ENCODE peak calls at places on chromosome 4, in eight cellular contexts. P, R, C, M, L, Y, Z and Q are unnamed samples.

GRCh38 chr4:188439641-188440311 is 300.5 kb downstream of the TRIML1 start:
- DNase-seq in P (no peak), R (no peak), C (peak), M (no peak), L (peak), Y (no peak), Z (no peak), Q (peak)

GRCh38 chr4:6065166-6065565 is 46.9 kb upstream of the C4orf50 start:
- DNase-seq in P (no peak), R (no peak), C (no peak), M (no peak), L (no peak), Y (no peak), Z (no peak), Q (no peak)

GRCh38 chr4:189279188-189279587 is 661.5 kb upstream of the FRG1 start:
- DNase-seq in P (no peak), R (no peak), C (no peak), M (no peak), L (peak), Y (no peak), Z (no peak), Q (no peak)

GRCh38 chr4:38279077-38279476 is 318.9 kb downstream of the PTTG2 start:
- DNase-seq in P (no peak), R (no peak), C (no peak), M (no peak), L (no peak), Y (no peak), Z (no peak), Q (no peak)

GRCh38 chr4:42904986-42905385 is 12.5 kb downstream of the GRXCR1 start:
- DNase-seq in P (no peak), R (no peak), C (no peak), M (no peak), L (no peak), Y (no peak), Z (no peak), Q (no peak)

GRCh38 chr4:183426507-183426906 is 17.9 kb upstream of the CDKN2AIP start:
- DNase-seq in P (no peak), R (no peak), C (no peak), M (no peak), L (no peak), Y (no peak), Z (no peak), Q (no peak)

GRCh38 chr4:174041555-174042110 is 241.8 kb downstream of the FBXO8 start:
- DNase-seq in P (no peak), R (no peak), C (no peak), M (no peak), L (no peak), Y (no peak), Z (no peak), Q (no peak)

GRCh38 chr4:124079174-124079780 is 633.3 kb downstream of the ANKRD50 start:
- DNase-seq in P (no peak), R (no peak), C (no peak), M (no peak), L (peak), Y (no peak), Z (no peak), Q (no peak)

GRCh38 chr4:100895572-100896197 is 377.9 kb upstream of the EMCN start:
- DNase-seq in P (peak), R (no peak), C (no peak), M (no peak), L (no peak), Y (no peak), Z (no peak), Q (no peak)

GRCh38 chr4:76219299-76220055 is 5.9 kb upstream of the SCARB2 start:
- DNase-seq in P (no peak), R (no peak), C (no peak), M (no peak), L (peak), Y (no peak), Z (no peak), Q (no peak)

GRCh38 chr4:41573458-41574129 is 35.6 kb downstream of the LIMCH1 start:
- DNase-seq in P (no peak), R (no peak), C (no peak), M (no peak), L (no peak), Y (no peak), Z (no peak), Q (no peak)

GRCh38 chr4:30600246-30600645 is 119.9 kb upstream of the PCDH7 start:
- DNase-seq in P (no peak), R (no peak), C (no peak), M (no peak), L (no peak), Y (no peak), Z (no peak), Q (no peak)

GRCh38 chr4:101178731-101179130 is 168.6 kb downstream of the PPP3CA start:
- DNase-seq in P (no peak), R (no peak), C (no peak), M (no peak), L (peak), Y (no peak), Z (no peak), Q (no peak)

GRCh38 chr4:72391281-72391680 is 177.7 kb downstream of the ADAMTS3 start:
- DNase-seq in P (no peak), R (no peak), C (no peak), M (no peak), L (no peak), Y (no peak), Z (no peak), Q (no peak)

DNA sequence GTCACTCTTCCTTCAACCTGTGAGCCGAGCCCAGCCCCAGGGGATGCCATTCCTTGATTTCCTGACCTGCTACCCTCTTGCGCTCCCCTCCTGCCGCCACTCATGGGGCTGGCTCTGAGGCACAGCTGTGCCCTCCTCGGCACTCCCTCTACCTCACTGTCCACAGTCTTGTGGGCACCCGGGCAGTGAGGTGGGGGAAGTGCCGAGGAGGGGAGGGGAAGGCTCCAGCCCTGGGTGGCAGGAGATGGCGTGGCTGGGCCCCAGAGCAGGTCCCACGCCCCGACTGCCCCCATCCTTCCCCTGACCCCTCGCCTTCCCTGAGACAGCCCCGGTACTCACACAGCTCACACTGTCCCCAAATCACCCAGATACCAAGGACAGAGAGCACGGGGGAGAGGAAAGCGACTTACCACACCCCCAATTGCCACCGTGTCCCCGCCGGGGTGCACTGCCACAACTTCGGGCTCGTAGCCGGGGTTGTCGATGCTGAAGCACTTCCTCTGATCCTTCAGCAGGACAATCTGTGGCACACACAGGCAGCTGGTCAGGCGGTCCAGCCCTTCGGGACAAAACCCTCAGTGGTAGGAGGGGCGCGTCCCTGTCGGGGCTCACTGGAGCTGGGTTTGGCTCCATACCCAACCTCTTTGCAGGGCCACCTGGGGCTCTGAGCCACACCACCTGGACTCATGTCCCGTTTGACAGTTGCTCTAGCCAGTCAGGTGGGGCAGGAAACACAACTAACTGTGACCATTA is 37.9 kb downstream of the WDR1 start:
- DNase-seq in P (no peak), R (no peak), C (no peak), M (no peak), L (no peak), Y (peak), Z (no peak), Q (no peak)
- TF ChIP-seq POLR2A in P (no peak), R (no peak), C (no peak), M (no peak), L (no peak), Y (no peak), Z (no peak), Q (no peak)

DNA sequence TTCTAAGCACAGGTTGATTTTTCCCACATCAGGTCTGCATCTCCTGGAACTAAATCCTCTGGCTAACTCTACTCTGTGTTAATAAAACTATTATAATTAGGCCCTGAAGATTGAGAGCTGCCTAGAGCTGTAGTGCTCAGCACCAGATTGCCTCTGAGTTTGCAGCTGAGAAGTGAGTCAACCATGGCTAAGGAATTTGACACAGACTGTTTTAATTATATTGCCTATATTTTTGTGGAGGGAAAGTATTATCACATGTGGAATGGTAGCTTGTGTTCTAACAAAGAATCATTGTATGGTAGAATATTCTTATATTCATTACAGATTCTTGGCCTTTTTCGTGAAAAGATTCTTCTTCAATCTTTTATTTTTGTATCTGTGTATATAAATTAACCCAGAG is 1907.6 kb upstream of the TENM3 start:
- DNase-seq in P (no peak), R (no peak), C (no peak), M (no peak), L (no peak), Y (no peak), Z (no peak), Q (no peak)
- TF ChIP-seq POLR2A in P (no peak), R (no peak), C (no peak), M (no peak), L (no peak), Y (no peak), Z (no peak), Q (no peak)

GRCh38 chr4:2008921-2009650 is at the start of gene NELFA:
- DNase-seq in P (peak), R (peak), C (peak), M (peak), L (peak), Y (peak), Z (peak), Q (peak)
- TF ChIP-seq POLR2A in P (peak), R (peak), C (peak), M (peak), L (peak), Y (peak), Z (no peak), Q (peak)

GRCh38 chr4:153222162-153222789 is 18.0 kb downstream of the TRIM2 start:
- DNase-seq in P (peak), R (no peak), C (no peak), M (no peak), L (peak), Y (peak), Z (no peak), Q (peak)
- TF ChIP-seq POLR2A in P (no peak), R (no peak), C (no peak), M (no peak), L (peak), Y (no peak), Z (no peak), Q (no peak)

GRCh38 chr4:1856071-1856919 is at the start of gene LETM1:
- DNase-seq in P (peak), R (peak), C (peak), M (peak), L (peak), Y (peak), Z (peak), Q (peak)
- TF ChIP-seq POLR2A in P (peak), R (peak), C (no peak), M (peak), L (peak), Y (peak), Z (no peak), Q (peak)

GRCh38 chr4:3039706-3040366 is 34.5 kb downstream of the HTT-AS start:
- DNase-seq in P (no peak), R (no peak), C (no peak), M (no peak), L (no peak), Y (no peak), Z (peak), Q (no peak)

GRCh38 chr4:3040447-3041191 is 33.7 kb downstream of the HTT-AS start:
- DNase-seq in P (no peak), R (no peak), C (no peak), M (no peak), L (no peak), Y (no peak), Z (peak), Q (no peak)

GRCh38 chr4:3042226-3042625 is 32.1 kb downstream of the HTT-AS start:
- DNase-seq in P (no peak), R (no peak), C (no peak), M (no peak), L (no peak), Y (no peak), Z (peak), Q (no peak)

GRCh38 chr4:3043272-3044020 is 30.9 kb downstream of the HTT-AS start:
- DNase-seq in P (no peak), R (no peak), C (no peak), M (peak), L (no peak), Y (no peak), Z (peak), Q (no peak)

DNA sequence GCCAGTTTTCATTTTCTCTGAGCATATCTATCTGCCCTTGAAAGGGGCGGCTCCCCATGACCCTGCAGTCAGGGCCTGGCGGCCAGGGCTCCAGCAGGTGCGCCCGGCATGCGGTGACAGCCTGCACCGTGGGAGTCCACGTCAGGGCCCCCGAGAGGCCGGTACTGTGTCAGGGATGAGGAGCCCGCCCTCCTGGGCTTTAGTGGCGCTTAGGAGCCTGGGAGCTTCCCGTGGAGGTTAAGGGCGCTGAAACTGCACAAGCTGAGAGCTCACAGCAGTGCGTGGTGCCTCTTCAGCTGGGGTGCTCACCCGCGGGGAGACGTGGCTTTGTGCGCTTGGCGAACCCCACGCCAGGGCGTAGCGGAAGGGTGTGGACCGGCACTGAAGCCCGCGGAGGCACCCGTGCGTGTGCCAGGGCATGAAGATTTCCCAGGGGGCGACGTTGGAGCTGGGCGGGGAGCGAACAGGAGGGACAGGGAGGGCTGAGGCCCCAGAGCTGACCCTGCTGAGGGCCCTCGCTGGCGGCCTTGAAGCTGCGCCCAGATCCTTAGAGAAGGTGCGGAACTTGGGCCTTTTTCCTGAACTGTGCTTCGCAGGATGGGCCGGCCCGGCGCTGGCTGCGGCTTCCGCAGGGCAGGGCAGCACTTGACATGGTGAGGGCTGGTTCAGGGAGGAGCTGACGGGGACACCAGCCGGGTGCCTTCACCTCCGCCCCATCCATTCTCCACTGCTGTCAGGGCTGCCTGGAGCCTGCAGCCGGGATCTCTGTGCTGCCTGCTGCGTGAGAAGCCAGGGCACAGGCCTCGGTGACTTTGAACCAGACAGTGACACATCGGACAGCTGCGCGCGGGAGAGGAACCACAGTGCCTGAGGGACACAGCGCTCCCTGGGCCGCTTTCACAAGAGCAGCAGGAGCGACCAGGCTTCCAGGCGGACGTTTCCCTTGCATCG is 32.9 kb downstream of the HTT-AS start:
- DNase-seq in P (peak), R (no peak), C (no peak), M (peak), L (peak), Y (peak), Z (peak), Q (no peak)
- TF ChIP-seq POLR2A in P (no peak), R (no peak), C (no peak), M (no peak), L (no peak), Y (peak), Z (no peak), Q (no peak)

GRCh38 chr4:154551872-154552686 is 1.9 kb upstream of the PLRG1 start:
- DNase-seq in P (peak), R (peak), C (no peak), M (peak), L (peak), Y (peak), Z (peak), Q (no peak)

GRCh38 chr4:154545689-154546088 is 4.5 kb downstream of the PLRG1 start:
- DNase-seq in P (no peak), R (no peak), C (no peak), M (peak), L (no peak), Y (no peak), Z (no peak), Q (no peak)

GRCh38 chr4:154549894-154550790 is at the start of gene PLRG1:
- DNase-seq in P (peak), R (peak), C (peak), M (peak), L (peak), Y (peak), Z (peak), Q (peak)
- TF ChIP-seq POLR2A in P (peak), R (peak), C (peak), M (peak), L (peak), Y (peak), Z (no peak), Q (peak)